ENCODE peak calls at places on chromosomes 1 and 21, in seven cellular contexts. O is PC-3; Z is naive thymus-derived CD4-positive, alpha-beta T cell; R is esophagus squamous epithelium; Q is lower lobe of right lung; B is GM23338; X is suprapubic skin. G is an unnamed sample.
A peak's percentile ranks its signal among the peaks of the same experiment; 100 is the strongest.

GRCh38 chr1:6026095-6026809 is 19.4 kb upstream of the KCNAB2 start:
- DNase-seq in O (no peak), Z (peak; percentile 90), R (peak; percentile 63), Q (peak; percentile 95), B (peak; percentile 85), X (peak; percentile 89), G (peak; percentile 91)

GRCh38 chr1:217153361-217153760 is 430.1 kb upstream of the ESRRG start:
- DNase-seq in O (no peak), Z (no peak), R (no peak), Q (no peak), B (no peak), X (no peak), G (no peak)

GRCh38 chr1:234490789-234491479 is 12.0 kb upstream of the TARBP1 start:
- DNase-seq in O (no peak), Z (peak; percentile 22), R (no peak), Q (no peak), B (no peak), X (no peak), G (no peak)

GRCh38 chr1:108615544-108615943 is 45.3 kb downstream of the HENMT1 start:
- DNase-seq in O (no peak), Z (no peak), R (no peak), Q (no peak), B (no peak), X (no peak), G (no peak)

GRCh38 chr1:12620142-12620865 is 2.3 kb upstream of the DHRS3 start:
- DNase-seq in O (peak; percentile 52), Z (no peak), R (no peak), Q (no peak), B (no peak), X (no peak), G (no peak)

GRCh38 chr1:223109581-223110026 is 33.4 kb downstream of the TLR5 start:
- DNase-seq in O (no peak), Z (no peak), R (no peak), Q (no peak), B (no peak), X (no peak), G (no peak)

GRCh38 chr1:50693829-50694228 is 266.2 kb downstream of the FAF1 start:
- DNase-seq in O (no peak), Z (no peak), R (no peak), Q (no peak), B (no peak), X (no peak), G (no peak)

GRCh38 chr1:198829356-198829755 is 190.5 kb downstream of the PTPRC start:
- DNase-seq in O (no peak), Z (no peak), R (no peak), Q (no peak), B (no peak), X (no peak), G (no peak)

GRCh38 chr1:114033219-114033706 is 54.0 kb downstream of the OLFML3 start:
- DNase-seq in O (peak; percentile 88), Z (no peak), R (no peak), Q (no peak), B (peak; percentile 92), X (no peak), G (no peak)

GRCh38 chr21:25313891-25314646 is 293.2 kb downstream of the MRPL39 start:
- DNase-seq in O (peak; percentile 63), Z (no peak), R (no peak), Q (no peak), B (no peak), X (no peak), G (no peak)

GRCh38 chr1:170630977-170631376 is 33.0 kb upstream of the PRRX1 start:
- DNase-seq in O (no peak), Z (no peak), R (no peak), Q (no peak), B (peak; percentile 13), X (no peak), G (no peak)

GRCh38 chr1:191901651-191902050 is 256.6 kb upstream of the RGS18 start:
- DNase-seq in O (no peak), Z (no peak), R (no peak), Q (no peak), B (peak; percentile 18), X (no peak), G (no peak)

GRCh38 chr1:191904991-191905390 is 253.3 kb upstream of the RGS18 start:
- DNase-seq in O (no peak), Z (no peak), R (no peak), Q (no peak), B (no peak), X (no peak), G (no peak)
- H3K4me3 ChIP-seq in O (no peak overlapping the region), Z (no peak overlapping the region), R (no peak overlapping the region), Q (no peak overlapping the region), B (no peak overlapping the region), X (no peak overlapping the region), G (no peak overlapping the region)

GRCh38 chr1:204280562-204280961 is 66.8 kb upstream of the GOLT1A start:
- DNase-seq in O (no peak), Z (no peak), R (no peak), Q (no peak), B (no peak), X (no peak), G (no peak)
- H3K4me1 ChIP-seq in O (no peaks in the 10 kb centered on the region), Z (no peaks in the 10 kb centered on the region), R (peaks cover 18% of the 10 kb centered on the region), Q (peaks cover 18% of the 10 kb centered on the region), B (peaks cover 2% of the 10 kb centered on the region), X (peaks cover 19% of the 10 kb centered on the region), G (no peaks in the 10 kb centered on the region)

GRCh38 chr1:192577145-192578140 is 1.9 kb downstream of the RGS1 start:
- DNase-seq in O (no peak), Z (no peak), R (no peak), Q (no peak), B (no peak), X (no peak), G (no peak)

GRCh38 chr1:192576190-192577144 is 894 bp downstream of the RGS1 start:
- DNase-seq in O (no peak), Z (no peak), R (no peak), Q (no peak), B (no peak), X (no peak), G (no peak)

GRCh38 chr1:192579319-192579738 is 3.8 kb downstream of the RGS1 start:
- DNase-seq in O (no peak), Z (peak; percentile 24), R (no peak), Q (no peak), B (peak; percentile 24), X (no peak), G (no peak)

GRCh38 chr1:192580351-192580962 is 4.9 kb downstream of the RGS1 start:
- DNase-seq in O (peak; percentile 71), Z (peak; percentile 44), R (no peak), Q (no peak), B (peak; percentile 57), X (no peak), G (no peak)

DNA sequence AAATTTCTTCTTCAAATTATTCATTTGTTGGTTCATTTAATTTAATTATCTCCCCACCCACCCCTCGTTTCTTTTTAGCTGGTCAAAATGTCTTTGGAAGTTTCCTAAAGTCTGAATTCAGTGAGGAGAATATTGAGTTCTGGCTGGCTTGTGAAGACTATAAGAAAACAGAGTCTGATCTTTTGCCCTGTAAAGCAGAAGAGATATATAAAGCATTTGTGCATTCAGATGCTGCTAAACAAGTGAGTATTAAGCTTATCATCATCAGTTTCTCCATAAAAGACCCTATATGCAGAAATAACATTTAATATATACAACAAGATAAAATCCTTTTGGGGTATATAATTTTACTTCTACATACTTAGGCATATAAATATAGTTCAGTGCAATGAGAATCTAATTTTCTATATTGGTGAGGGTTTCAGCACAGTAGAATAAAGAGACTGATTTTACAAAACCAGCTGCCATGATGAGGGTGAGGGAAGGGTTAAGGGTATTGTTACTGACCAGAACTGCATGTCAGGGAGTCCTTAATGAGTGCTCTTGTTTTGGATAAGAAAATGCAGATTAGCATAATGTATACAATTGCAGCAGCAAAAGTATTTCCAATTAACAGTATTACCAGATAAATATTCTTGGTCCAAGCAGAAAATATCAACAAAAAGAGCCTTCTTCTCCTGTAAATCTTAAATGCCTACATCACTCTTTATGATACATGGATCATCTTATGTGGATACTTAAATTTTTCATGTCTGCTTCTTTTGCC is 2.8 kb downstream of the RGS1 start:
- DNase-seq in O (no peak), Z (no peak), R (no peak), Q (no peak), B (no peak), X (no peak), G (no peak)
- H3K4me3 ChIP-seq in O (no peak overlapping the region), Z (peak overlapping the region; percentile 52), R (peak overlapping the region; percentile 51), Q (peak overlapping the region; percentile 28), B (no peak overlapping the region), X (peak overlapping the region; percentile 2), G (no peak overlapping the region)

DNA sequence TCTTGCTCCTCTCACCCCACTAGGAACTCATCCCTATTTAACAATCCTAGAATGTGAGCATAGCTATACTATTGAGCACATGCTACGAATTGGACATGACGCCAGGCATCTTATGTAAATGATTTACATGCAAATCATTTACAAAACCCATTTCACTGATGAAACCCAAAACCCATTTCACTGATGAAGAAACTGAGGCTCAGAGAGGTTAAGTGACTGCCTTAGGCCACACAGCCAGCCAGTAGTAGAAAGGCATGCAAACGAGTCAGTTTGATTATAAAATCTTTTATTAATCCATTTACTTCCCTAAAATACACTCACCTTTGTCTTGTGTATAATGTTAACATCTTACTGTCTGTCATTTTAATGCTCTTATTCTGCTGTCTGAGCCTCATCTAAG is 87.9 kb downstream of the PLXNA2 start:
- DNase-seq in O (no peak), Z (no peak), R (no peak), Q (no peak), B (no peak), X (no peak), G (no peak)
- H3K4me1 ChIP-seq in O (peaks cover 5% of the 10 kb centered on the region), Z (no peaks in the 10 kb centered on the region), R (peaks cover 47% of the 10 kb centered on the region), Q (peaks cover 76% of the 10 kb centered on the region), B (peaks cover 1% of the 10 kb centered on the region), X (peaks cover 46% of the 10 kb centered on the region), G (no peaks in the 10 kb centered on the region)

GRCh38 chr21:44929799-44930542 is 9.3 kb upstream of the ITGB2 start:
- DNase-seq in O (no peak), Z (no peak), R (no peak), Q (no peak), B (no peak), X (no peak), G (no peak)

GRCh38 chr21:44930543-44930981 is 9.3 kb upstream of the SLX9 start:
- DNase-seq in O (peak; percentile 72), Z (peak; percentile 66), R (no peak), Q (peak; percentile 57), B (no peak), X (no peak), G (peak; percentile 65)

GRCh38 chr21:44932366-44933181 is 7.3 kb upstream of the SLX9 start:
- DNase-seq in O (peak; percentile 56), Z (peak; percentile 72), R (no peak), Q (peak; percentile 75), B (no peak), X (no peak), G (peak; percentile 71)

GRCh38 chr21:44931501-44932365 is 8.1 kb upstream of the SLX9 start:
- DNase-seq in O (peak; percentile 49), Z (no peak), R (no peak), Q (peak; percentile 50), B (no peak), X (no peak), G (no peak)

GRCh38 chr21:44931137-44931500 is 8.7 kb upstream of the SLX9 start:
- DNase-seq in O (peak; percentile 77), Z (no peak), R (no peak), Q (peak; percentile 66), B (peak; percentile 57), X (no peak), G (peak; percentile 28)
- H3K4me3 ChIP-seq in O (peak overlapping the region; percentile 77), Z (peak overlapping the region; percentile 86), R (peak overlapping the region; percentile 70), Q (peak overlapping the region; percentile 55), B (peak overlapping the region; percentile 61), X (peak overlapping the region; percentile 48), G (peak overlapping the region; percentile 81)